ENCODE peak calls at places on chromosome 12, in eight cellular contexts. C is esophagus muscularis mucosa, X is psoas muscle, P is mammary epithelial cell, J is GM23248, T is neural progenitor cell, E is heart right ventricle, N is prostate gland. M is an unnamed sample.

GRCh38 chr12:79652521-79652920 is 38.2 kb downstream of the PAWR start:
- DNase-seq in N (no peak), J (no peak), T (no peak), E (no peak), C (no peak), P (no peak), X (no peak), M (no peak)

GRCh38 chr12:30286345-30286926 is 409.2 kb downstream of the IPO8 start:
- DNase-seq in P (peak; percentile 16), N (no peak), T (peak; percentile 48), E (no peak), J (peak; percentile 51), C (no peak), X (no peak), M (peak; percentile 1)

GRCh38 chr12:95506707-95507523 is 33.0 kb downstream of the METAP2 start:
- DNase-seq in P (no peak), E (no peak), N (no peak), T (no peak), J (peak; percentile 52), C (no peak), X (no peak), M (no peak)

GRCh38 chr12:87848248-87848868 is 180.8 kb downstream of the C12orf50 start:
- DNase-seq in P (peak; percentile 48), T (peak; percentile 66), N (peak; percentile 7), J (peak; percentile 67), E (no peak), C (no peak), X (no peak), M (no peak)

GRCh38 chr12:89225808-89226368 is 126.4 kb downstream of the DUSP6 start:
- DNase-seq in T (peak; percentile 12), J (peak; percentile 96), N (peak; percentile 91), X (no peak), P (peak; percentile 99), C (no peak), E (no peak), M (no peak)

GRCh38 chr12:55619352-55620138 is 17.1 kb upstream of the OR10P1 start:
- DNase-seq in E (no peak), P (peak; percentile 83), X (no peak), T (peak; percentile 91), C (no peak), N (peak; percentile 63), J (peak; percentile 91), M (peak; percentile 58)

GRCh38 chr12:49413010-49413409 is 45.7 kb downstream of the SPATS2 start:
- DNase-seq in N (no peak), T (no peak), J (peak; percentile 26), C (no peak), E (no peak), X (no peak), P (peak; percentile 32), M (no peak)

GRCh38 chr12:91361864-91362263 is 179.2 kb upstream of the DCN start:
- DNase-seq in X (no peak), P (peak; percentile 19), J (peak; percentile 66), E (no peak), N (no peak), T (peak; percentile 59), C (no peak), M (no peak)

GRCh38 chr12:131250028-131250950 is 296.6 kb downstream of the ADGRD1 start:
- DNase-seq in P (no peak), T (no peak), E (no peak), X (peak; percentile 60), J (no peak), C (no peak), N (no peak), M (no peak)

GRCh38 chr12:76113800-76114757 is 29.6 kb upstream of the NAP1L1 start:
- DNase-seq in T (no peak), X (no peak), N (no peak), E (no peak), C (peak; percentile 37), J (no peak), P (no peak), M (no peak)

GRCh38 chr12:55847603-55848329 is 5.0 kb upstream of the MMP19 start:
- DNase-seq in E (peak; percentile 84), J (peak; percentile 99), N (peak; percentile 26), T (no peak), X (peak; percentile 94), C (peak; percentile 98), P (peak; percentile 91), M (peak; percentile 84)

GRCh38 chr12:3558255-3558654 is 67.3 kb downstream of the PRMT8 start:
- DNase-seq in E (no peak), T (no peak), J (no peak), N (no peak), X (no peak), P (no peak), C (no peak), M (no peak)

GRCh38 chr12:94867066-94867855 is 136.2 kb downstream of the NDUFA12 start:
- DNase-seq in C (peak; percentile 79), T (no peak), P (no peak), E (no peak), J (no peak), X (no peak), N (no peak), M (no peak)

GRCh38 chr12:52581481-52581880 is 7.8 kb upstream of the KRT74 start:
- DNase-seq in C (no peak), T (no peak), J (peak; percentile 77), E (no peak), N (peak; percentile 36), X (no peak), P (peak; percentile 93), M (no peak)

GRCh38 chr12:50533203-50533584 is 28.4 kb downstream of the DIP2B start:
- DNase-seq in N (no peak), P (no peak), X (no peak), C (no peak), E (no peak), T (no peak), J (no peak), M (no peak)

GRCh38 chr12:108689314-108690190 is 41.8 kb downstream of the CORO1C start:
- DNase-seq in E (no peak), P (no peak), J (peak; percentile 54), T (no peak), X (no peak), C (peak; percentile 85), N (peak; percentile 21), M (peak; percentile 38)

GRCh38 chr12:110676171-110676570 is 12.7 kb downstream of the HVCN1 start:
- DNase-seq in N (no peak), C (no peak), E (no peak), J (no peak), X (no peak), T (no peak), P (no peak), M (no peak)

GRCh38 chr12:85425349-85425612 is 145.3 kb downstream of the ALX1 start:
- DNase-seq in T (no peak), P (no peak), J (no peak), X (no peak), N (no peak), E (no peak), C (no peak), M (no peak)

GRCh38 chr12:85016423-85016822 is 19.7 kb downstream of the TSPAN19 start:
- DNase-seq in J (peak; percentile 97), T (no peak), E (no peak), P (peak; percentile 95), X (no peak), N (no peak), C (no peak), M (peak; percentile 42)

GRCh38 chr12:40336573-40337199 is 111.9 kb downstream of the LRRK2 start:
- DNase-seq in C (no peak), T (no peak), N (no peak), E (no peak), J (peak; percentile 53), P (no peak), X (no peak), M (no peak)

GRCh38 chr12:46494424-46494823 is 121.9 kb upstream of the SLC38A2 start:
- DNase-seq in J (peak; percentile 63), C (no peak), X (no peak), E (no peak), N (no peak), P (no peak), T (no peak), M (no peak)

GRCh38 chr12:52434096-52434733 is at the start of gene KRT75:
- DNase-seq in E (no peak), X (no peak), P (peak; percentile 84), J (peak; percentile 57), C (no peak), N (no peak), T (no peak), M (peak; percentile 37)

GRCh38 chr12:124564232-124564958 is 3.0 kb downstream of the NCOR2 start:
- DNase-seq in X (no peak), J (peak; percentile 36), C (no peak), N (no peak), T (peak; percentile 47), E (no peak), P (no peak), M (no peak)

GRCh38 chr12:102095677-102096263 is 24.1 kb downstream of the NUP37 start:
- DNase-seq in E (no peak), P (peak; percentile 14), J (peak; percentile 55), X (no peak), C (no peak), N (no peak), T (peak; percentile 5), M (peak; percentile 5)

GRCh38 chr12:124752437-124753229 is 111.0 kb downstream of the SCARB1 start:
- DNase-seq in T (no peak), N (no peak), E (no peak), X (no peak), J (peak; percentile 86), C (no peak), P (peak; percentile 60), M (no peak)

GRCh38 chr12:6276936-6277615 is 33.4 kb upstream of the PLEKHG6 start:
- DNase-seq in P (peak; percentile 77), E (no peak), C (no peak), N (no peak), T (peak; percentile 34), X (no peak), J (peak; percentile 51), M (no peak)
- H3K4me1 ChIP-seq in P (peaks cover 71% of the 10 kb centered on the region), E (peaks cover 57% of the 10 kb centered on the region), C (peaks cover 50% of the 10 kb centered on the region), N (peaks cover 33% of the 10 kb centered on the region), T (peaks cover 37% of the 10 kb centered on the region), X (peaks cover 18% of the 10 kb centered on the region), J (peaks cover 22% of the 10 kb centered on the region), M (peaks cover 42% of the 10 kb centered on the region)

DNA sequence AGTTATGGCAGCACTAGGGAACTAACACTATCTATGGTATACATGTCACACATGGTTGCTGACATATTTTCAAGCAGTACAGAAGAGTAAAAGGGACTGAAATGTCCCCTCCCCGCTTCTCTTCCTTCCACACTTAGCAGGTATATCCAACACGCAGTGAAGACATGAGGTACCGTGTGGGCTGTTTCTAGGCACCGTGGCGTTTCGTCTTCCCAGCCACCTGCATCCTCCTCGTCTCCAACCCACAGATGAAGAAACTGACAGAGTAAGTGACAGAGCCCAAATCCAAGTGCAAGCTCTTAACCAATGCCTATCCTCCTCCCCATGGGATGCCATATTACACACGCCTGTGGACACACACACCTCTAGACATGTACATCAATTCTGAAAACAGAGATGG is 32.4 kb downstream of the SLC8B1 start:
- DNase-seq in J (no peak), T (no peak), E (no peak), P (no peak), C (no peak), X (no peak), N (no peak), M (no peak)
- H3K27ac ChIP-seq in J (no peak overlapping the region), T (peak overlapping the region; percentile 55), E (no peak overlapping the region), P (no peak overlapping the region), C (no peak overlapping the region), X (no peak overlapping the region), N (no peak overlapping the region), M (no peak overlapping the region)

GRCh38 chr12:12715459-12716150 is 1.6 kb upstream of the CDKN1B start:
- DNase-seq in E (no peak), N (no peak), X (no peak), J (peak; percentile 28), C (peak; percentile 87), T (no peak), P (no peak), M (peak; percentile 51)
- H3K4me3 ChIP-seq in E (peak overlapping the region; percentile 99), N (no peak overlapping the region), X (peak overlapping the region; percentile 84), J (peak overlapping the region; percentile 90), C (peak overlapping the region; percentile 95), T (peak overlapping the region; percentile 98), P (peak overlapping the region; percentile 95), M (peak overlapping the region; percentile 80)

GRCh38 chr12:106131671-106132070 is 7.1 kb downstream of the NUAK1 start:
- DNase-seq in P (no peak), J (peak; percentile 42), E (no peak), X (no peak), N (no peak), C (no peak), T (no peak), M (no peak)
- H3K4me1 ChIP-seq in P (peaks cover 50% of the 10 kb centered on the region), J (peaks cover 60% of the 10 kb centered on the region), E (peaks cover 98% of the 10 kb centered on the region), X (peaks cover 79% of the 10 kb centered on the region), N (peaks cover 2% of the 10 kb centered on the region), C (peaks cover 86% of the 10 kb centered on the region), T (peaks cover 44% of the 10 kb centered on the region), M (peaks cover 71% of the 10 kb centered on the region)